ENCODE peak calls at places on chromosomes 7 and 10, in four cellular contexts. V is NCI-H510A; N is activated CD4-positive, alpha-beta T cell treated with anti-CD3 and anti-CD28 coated beads for 24 hours; C is iris pigment epithelial cell. Z is an unnamed sample.

GRCh38 chr7:25478925-25479324 is 250.6 kb upstream of the NPVF start:
- DNase-seq in V (no peak), N (no peak), C (no peak), Z (no peak)

GRCh38 chr7:79420464-79420863 is 33.0 kb downstream of the MAGI2 start:
- DNase-seq in V (no peak), N (no peak), C (peak; percentile 97), Z (no peak)

GRCh38 chr7:51313276-51314035 is 3.2 kb downstream of the COBL start:
- DNase-seq in V (no peak), N (no peak), C (no peak), Z (no peak)

GRCh38 chr7:155713382-155713781 is 68.9 kb downstream of the RBM33 start:
- DNase-seq in V (no peak), N (no peak), C (no peak), Z (no peak)

GRCh38 chr10:86958831-86959736 is 685 bp downstream of the SNCG start:
- DNase-seq in V (peak; percentile 16), N (no peak), C (peak; percentile 79), Z (no peak)

GRCh38 chr7:2787251-2787968 is 56.7 kb downstream of the GNA12 start:
- DNase-seq in V (no peak), N (no peak), C (no peak), Z (no peak)

GRCh38 chr7:29444267-29444666 is 119.4 kb upstream of the PRR15 start:
- DNase-seq in V (no peak), N (no peak), C (no peak), Z (no peak)

GRCh38 chr7:69961396-69961795 is 363.1 kb downstream of the AUTS2 start:
- DNase-seq in V (no peak), N (no peak), C (no peak), Z (no peak)

GRCh38 chr10:46539596-46540411 is 16.7 kb downstream of the GPRIN2 start:
- DNase-seq in V (no peak), N (no peak), C (peak; percentile 90), Z (no peak)

GRCh38 chr7:151245360-151246160 is 2.9 kb downstream of the SMARCD3 start:
- DNase-seq in V (no peak), N (no peak), C (no peak), Z (peak; percentile 85)

GRCh38 chr7:50791921-50792341 is 9.2 kb upstream of the GRB10 start:
- DNase-seq in V (no peak), N (no peak), C (peak; percentile 76), Z (no peak)